ENCODE peak calls at places on chromosomes 11 and 22, in ten cellular contexts. One of them, this sample, is unnamed.

GRCh38 chr11:57325735-57326048 is 940 bp upstream of the TNKS1BP1 start:
- DNase-seq in neural progenitor cell: no peak
- DNase-seq in ascending aorta: peak; percentile 47
- DNase-seq in B cell: no peak
- DNase-seq in LNCaP clone FGC: no peak
- DNase-seq in Caco-2: no peak
- DNase-seq in H9: no peak
- DNase-seq in glutamatergic neuron: no peak
- DNase-seq in CD8-positive, alpha-beta T cell: no peak
- DNase-seq in pancreas: no peak
- DNase-seq in this sample: no peak

GRCh38 chr11:66003291-66003690 is 988 bp downstream of the BANF1 start:
- DNase-seq in neural progenitor cell: no peak
- DNase-seq in ascending aorta: no peak
- DNase-seq in B cell: no peak
- DNase-seq in LNCaP clone FGC: no peak
- DNase-seq in Caco-2: no peak
- DNase-seq in H9: no peak
- DNase-seq in glutamatergic neuron: no peak
- DNase-seq in CD8-positive, alpha-beta T cell: no peak
- DNase-seq in pancreas: no peak
- DNase-seq in this sample: no peak

GRCh38 chr11:132072044-132072879 is 701.8 kb downstream of the NTM start:
- DNase-seq in neural progenitor cell: no peak
- DNase-seq in ascending aorta: no peak
- DNase-seq in B cell: no peak
- DNase-seq in LNCaP clone FGC: no peak
- DNase-seq in Caco-2: no peak
- DNase-seq in H9: no peak
- DNase-seq in glutamatergic neuron: no peak
- DNase-seq in CD8-positive, alpha-beta T cell: no peak
- DNase-seq in pancreas: no peak
- DNase-seq in this sample: no peak

GRCh38 chr11:119664063-119664572 is 64.9 kb downstream of the NECTIN1 start:
- DNase-seq in neural progenitor cell: peak; percentile 38
- DNase-seq in ascending aorta: no peak
- DNase-seq in B cell: no peak
- DNase-seq in LNCaP clone FGC: no peak
- DNase-seq in Caco-2: peak; percentile 65
- DNase-seq in H9: no peak
- DNase-seq in glutamatergic neuron: no peak
- DNase-seq in CD8-positive, alpha-beta T cell: no peak
- DNase-seq in pancreas: peak; percentile 91
- DNase-seq in this sample: no peak

GRCh38 chr11:38824573-38824972 is 2226.5 kb upstream of the RAG2 start:
- DNase-seq in neural progenitor cell: peak; percentile 22
- DNase-seq in ascending aorta: no peak
- DNase-seq in B cell: no peak
- DNase-seq in LNCaP clone FGC: peak; percentile 14
- DNase-seq in Caco-2: peak; percentile 3
- DNase-seq in H9: no peak
- DNase-seq in glutamatergic neuron: no peak
- DNase-seq in CD8-positive, alpha-beta T cell: no peak
- DNase-seq in pancreas: no peak
- DNase-seq in this sample: no peak

GRCh38 chr11:125342281-125342980 is 153.6 kb downstream of the FEZ1 start:
- DNase-seq in neural progenitor cell: no peak
- DNase-seq in ascending aorta: no peak
- DNase-seq in B cell: no peak
- DNase-seq in LNCaP clone FGC: peak; percentile 25
- DNase-seq in Caco-2: no peak
- DNase-seq in H9: no peak
- DNase-seq in glutamatergic neuron: no peak
- DNase-seq in CD8-positive, alpha-beta T cell: no peak
- DNase-seq in pancreas: no peak
- DNase-seq in this sample: no peak

GRCh38 chr22:35921777-35922176 is 106.8 kb downstream of the RBFOX2 start:
- DNase-seq in neural progenitor cell: peak; percentile 73
- DNase-seq in ascending aorta: peak; percentile 30
- DNase-seq in B cell: peak; percentile 17
- DNase-seq in LNCaP clone FGC: no peak
- DNase-seq in Caco-2: peak; percentile 77
- DNase-seq in H9: peak; percentile 69
- DNase-seq in glutamatergic neuron: peak; percentile 33
- DNase-seq in CD8-positive, alpha-beta T cell: peak; percentile 25
- DNase-seq in pancreas: peak; percentile 67
- DNase-seq in this sample: no peak

GRCh38 chr22:49856343-49856742 is 2.7 kb downstream of the ZBED4 start:
- DNase-seq in neural progenitor cell: no peak
- DNase-seq in ascending aorta: no peak
- DNase-seq in B cell: no peak
- DNase-seq in LNCaP clone FGC: no peak
- DNase-seq in Caco-2: no peak
- DNase-seq in H9: no peak
- DNase-seq in glutamatergic neuron: no peak
- DNase-seq in CD8-positive, alpha-beta T cell: no peak
- DNase-seq in pancreas: no peak
- DNase-seq in this sample: no peak

GRCh38 chr11:129115652-129116585 is 76.2 kb downstream of the ARHGAP32 start:
- DNase-seq in neural progenitor cell: no peak
- DNase-seq in ascending aorta: no peak
- DNase-seq in B cell: no peak
- DNase-seq in LNCaP clone FGC: no peak
- DNase-seq in Caco-2: peak; percentile 78
- DNase-seq in H9: no peak
- DNase-seq in glutamatergic neuron: no peak
- DNase-seq in CD8-positive, alpha-beta T cell: no peak
- DNase-seq in pancreas: no peak
- DNase-seq in this sample: no peak

GRCh38 chr22:17117890-17118289 is 3.3 kb downstream of the TMEM121B start:
- DNase-seq in neural progenitor cell: no peak
- DNase-seq in ascending aorta: no peak
- DNase-seq in B cell: no peak
- DNase-seq in LNCaP clone FGC: no peak
- DNase-seq in Caco-2: no peak
- DNase-seq in H9: no peak
- DNase-seq in glutamatergic neuron: no peak
- DNase-seq in CD8-positive, alpha-beta T cell: no peak
- DNase-seq in pancreas: no peak
- DNase-seq in this sample: no peak

GRCh38 chr22:45224988-45225731 is 15.5 kb downstream of the KIAA0930 start:
- DNase-seq in neural progenitor cell: no peak
- DNase-seq in ascending aorta: no peak
- DNase-seq in B cell: no peak
- DNase-seq in LNCaP clone FGC: no peak
- DNase-seq in Caco-2: no peak
- DNase-seq in H9: peak; percentile 24
- DNase-seq in glutamatergic neuron: no peak
- DNase-seq in CD8-positive, alpha-beta T cell: no peak
- DNase-seq in pancreas: no peak
- DNase-seq in this sample: no peak

GRCh38 chr11:14967581-14968214 is 4.5 kb downstream of the CALCA start:
- DNase-seq in neural progenitor cell: no peak
- DNase-seq in ascending aorta: no peak
- DNase-seq in B cell: no peak
- DNase-seq in LNCaP clone FGC: no peak
- DNase-seq in Caco-2: no peak
- DNase-seq in H9: no peak
- DNase-seq in glutamatergic neuron: peak; percentile 30
- DNase-seq in CD8-positive, alpha-beta T cell: no peak
- DNase-seq in pancreas: no peak
- DNase-seq in this sample: no peak

GRCh38 chr22:45006873-45007246 is 2.9 kb downstream of the PHF21B start:
- DNase-seq in neural progenitor cell: peak; percentile 84
- DNase-seq in ascending aorta: no peak
- DNase-seq in B cell: no peak
- DNase-seq in LNCaP clone FGC: no peak
- DNase-seq in Caco-2: peak; percentile 32
- DNase-seq in H9: no peak
- DNase-seq in glutamatergic neuron: no peak
- DNase-seq in CD8-positive, alpha-beta T cell: no peak
- DNase-seq in pancreas: no peak
- DNase-seq in this sample: no peak

GRCh38 chr11:114277637-114278341 is 18.4 kb upstream of the NNMT start:
- DNase-seq in neural progenitor cell: no peak
- DNase-seq in ascending aorta: no peak
- DNase-seq in B cell: no peak
- DNase-seq in LNCaP clone FGC: no peak
- DNase-seq in Caco-2: no peak
- DNase-seq in H9: no peak
- DNase-seq in glutamatergic neuron: no peak
- DNase-seq in CD8-positive, alpha-beta T cell: no peak
- DNase-seq in pancreas: no peak
- DNase-seq in this sample: no peak
- TF ChIP-seq CTCF in neural progenitor cell: no peak
- TF ChIP-seq CTCF in ascending aorta: no peak
- TF ChIP-seq CTCF in B cell: no peak
- TF ChIP-seq CTCF in LNCaP clone FGC: no peak
- TF ChIP-seq CTCF in Caco-2: no peak
- TF ChIP-seq CTCF in H9: no peak
- TF ChIP-seq CTCF in glutamatergic neuron: no peak
- TF ChIP-seq CTCF in CD8-positive, alpha-beta T cell: no peak
- TF ChIP-seq CTCF in pancreas: no peak
- TF ChIP-seq CTCF in this sample: no peak

GRCh38 chr22:32413715-32414114 is 1.7 kb upstream of the RTCB start:
- DNase-seq in neural progenitor cell: no peak
- DNase-seq in ascending aorta: no peak
- DNase-seq in B cell: no peak
- DNase-seq in LNCaP clone FGC: no peak
- DNase-seq in Caco-2: peak; percentile 5
- DNase-seq in H9: no peak
- DNase-seq in glutamatergic neuron: no peak
- DNase-seq in CD8-positive, alpha-beta T cell: no peak
- DNase-seq in pancreas: no peak
- DNase-seq in this sample: no peak
- TF ChIP-seq CTCF in neural progenitor cell: peak; percentile 49
- TF ChIP-seq CTCF in ascending aorta: no peak
- TF ChIP-seq CTCF in B cell: no peak
- TF ChIP-seq CTCF in LNCaP clone FGC: peak; percentile 43
- TF ChIP-seq CTCF in Caco-2: peak; percentile 36
- TF ChIP-seq CTCF in H9: peak; percentile 69
- TF ChIP-seq CTCF in glutamatergic neuron: peak; percentile 21
- TF ChIP-seq CTCF in CD8-positive, alpha-beta T cell: no peak
- TF ChIP-seq CTCF in pancreas: no peak
- TF ChIP-seq CTCF in this sample: no peak

GRCh38 chr22:38073150-38074130 is 10.5 kb downstream of the SLC16A8 start:
- DNase-seq in neural progenitor cell: no peak
- DNase-seq in ascending aorta: no peak
- DNase-seq in B cell: no peak
- DNase-seq in LNCaP clone FGC: no peak
- DNase-seq in Caco-2: no peak
- DNase-seq in H9: no peak
- DNase-seq in glutamatergic neuron: no peak
- DNase-seq in CD8-positive, alpha-beta T cell: no peak
- DNase-seq in pancreas: no peak
- DNase-seq in this sample: no peak

GRCh38 chr22:38075961-38076360 is 8.0 kb downstream of the SLC16A8 start:
- DNase-seq in neural progenitor cell: no peak
- DNase-seq in ascending aorta: no peak
- DNase-seq in B cell: no peak
- DNase-seq in LNCaP clone FGC: no peak
- DNase-seq in Caco-2: no peak
- DNase-seq in H9: no peak
- DNase-seq in glutamatergic neuron: no peak
- DNase-seq in CD8-positive, alpha-beta T cell: no peak
- DNase-seq in pancreas: no peak
- DNase-seq in this sample: no peak

GRCh38 chr22:38072322-38073149 is 11.4 kb downstream of the SLC16A8 start:
- DNase-seq in neural progenitor cell: no peak
- DNase-seq in ascending aorta: no peak
- DNase-seq in B cell: no peak
- DNase-seq in LNCaP clone FGC: no peak
- DNase-seq in Caco-2: no peak
- DNase-seq in H9: no peak
- DNase-seq in glutamatergic neuron: no peak
- DNase-seq in CD8-positive, alpha-beta T cell: no peak
- DNase-seq in pancreas: no peak
- DNase-seq in this sample: no peak

GRCh38 chr22:38075105-38075825 is 8.7 kb downstream of the SLC16A8 start:
- DNase-seq in neural progenitor cell: no peak
- DNase-seq in ascending aorta: no peak
- DNase-seq in B cell: no peak
- DNase-seq in LNCaP clone FGC: no peak
- DNase-seq in Caco-2: no peak
- DNase-seq in H9: no peak
- DNase-seq in glutamatergic neuron: no peak
- DNase-seq in CD8-positive, alpha-beta T cell: no peak
- DNase-seq in pancreas: no peak
- DNase-seq in this sample: no peak

DNA sequence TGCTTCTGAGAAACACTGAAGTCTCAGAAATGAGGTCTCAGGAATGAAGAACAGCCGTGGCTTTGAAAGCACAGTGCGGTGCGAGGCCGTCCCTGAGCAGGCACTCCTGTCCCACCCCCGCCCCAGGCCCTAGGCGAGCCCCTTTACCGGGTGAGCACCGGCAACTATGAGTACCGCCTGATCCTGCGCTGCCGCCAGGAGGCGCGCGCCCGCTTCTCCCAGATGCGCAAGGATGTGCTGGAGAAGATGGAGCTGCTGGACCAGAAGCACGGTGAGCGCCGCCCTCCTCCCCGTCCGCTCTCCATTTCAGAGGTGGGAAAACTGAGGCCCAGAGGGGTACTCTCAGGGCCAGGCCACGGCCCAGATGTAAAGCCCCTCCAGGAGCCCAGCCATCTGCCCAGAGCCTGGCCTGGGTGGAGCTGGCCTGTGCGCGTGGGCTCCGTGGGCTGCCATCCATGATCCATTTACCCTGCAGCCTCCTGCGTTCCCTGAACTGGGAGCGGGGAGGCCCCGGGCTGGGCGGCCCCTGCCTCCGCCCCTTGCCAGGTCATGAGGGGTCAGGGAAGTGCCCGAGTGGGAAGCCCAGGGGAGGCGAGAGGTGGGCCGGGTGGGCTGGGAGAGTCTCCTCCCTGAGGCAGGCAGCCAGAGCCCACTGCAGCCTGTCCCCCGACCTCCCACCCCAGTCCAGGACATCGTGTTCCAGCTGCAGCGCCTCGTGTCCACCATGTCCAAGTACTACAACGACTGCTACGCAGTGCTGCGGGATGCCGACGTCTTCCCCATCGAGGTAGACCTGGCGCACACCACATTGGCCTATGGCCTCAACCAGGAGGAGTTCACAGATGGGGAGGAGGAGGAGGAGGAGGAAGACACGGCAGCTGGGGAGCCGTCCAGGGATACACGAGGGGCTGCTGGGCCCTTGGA is 9.5 kb downstream of the SLC16A8 start:
- DNase-seq in neural progenitor cell: peak; percentile 67
- DNase-seq in ascending aorta: no peak
- DNase-seq in B cell: no peak
- DNase-seq in LNCaP clone FGC: no peak
- DNase-seq in Caco-2: no peak
- DNase-seq in H9: peak; percentile 89
- DNase-seq in glutamatergic neuron: peak; percentile 79
- DNase-seq in CD8-positive, alpha-beta T cell: no peak
- DNase-seq in pancreas: no peak
- DNase-seq in this sample: no peak
- TF ChIP-seq CTCF in neural progenitor cell: peak; percentile 59
- TF ChIP-seq CTCF in ascending aorta: no peak
- TF ChIP-seq CTCF in B cell: no peak
- TF ChIP-seq CTCF in LNCaP clone FGC: no peak
- TF ChIP-seq CTCF in Caco-2: no peak
- TF ChIP-seq CTCF in H9: peak; percentile 59
- TF ChIP-seq CTCF in glutamatergic neuron: peak; percentile 66
- TF ChIP-seq CTCF in CD8-positive, alpha-beta T cell: no peak
- TF ChIP-seq CTCF in pancreas: no peak
- TF ChIP-seq CTCF in this sample: no peak

GRCh38 chr11:23406131-23406819 is 546.0 kb upstream of the CCDC179 start:
- DNase-seq in neural progenitor cell: no peak
- DNase-seq in ascending aorta: no peak
- DNase-seq in B cell: no peak
- DNase-seq in LNCaP clone FGC: no peak
- DNase-seq in Caco-2: no peak
- DNase-seq in H9: peak; percentile 52
- DNase-seq in glutamatergic neuron: no peak
- DNase-seq in CD8-positive, alpha-beta T cell: no peak
- DNase-seq in pancreas: no peak
- DNase-seq in this sample: no peak
- TF ChIP-seq CTCF in neural progenitor cell: no peak
- TF ChIP-seq CTCF in ascending aorta: no peak
- TF ChIP-seq CTCF in B cell: no peak
- TF ChIP-seq CTCF in LNCaP clone FGC: no peak
- TF ChIP-seq CTCF in Caco-2: no peak
- TF ChIP-seq CTCF in H9: peak; percentile 44
- TF ChIP-seq CTCF in glutamatergic neuron: no peak
- TF ChIP-seq CTCF in CD8-positive, alpha-beta T cell: no peak
- TF ChIP-seq CTCF in pancreas: no peak
- TF ChIP-seq CTCF in this sample: no peak

This sample was measured in natural killer cell.